ENCODE peak calls at places on chromosomes 3 and 15, in five cellular contexts. B is frontal cortex, H is NCI-H82, M is progenitor cell of endocrine pancreas, T is GM12864. L is an unnamed sample.

GRCh38 chr15:66240240-66240842 is 13.2 kb downstream of the MEGF11 start:
- DNase-seq in B (no peak), H (no peak), M (no peak), T (no peak), L (no peak)

GRCh38 chr3:40951636-40952035 is 247.7 kb upstream of the CTNNB1 start:
- DNase-seq in B (no peak), H (no peak), M (no peak), T (no peak), L (no peak)

GRCh38 chr3:45010718-45011355 is 15.3 kb upstream of the CLEC3B start:
- DNase-seq in B (no peak), H (no peak), M (no peak), T (no peak), L (no peak)

GRCh38 chr3:182451871-182452270 is 341.4 kb upstream of the ATP11B start:
- DNase-seq in B (no peak), H (peak; percentile 72), M (no peak), T (no peak), L (no peak)

GRCh38 chr15:59380902-59381610 is 8.4 kb upstream of the MYO1E start:
- DNase-seq in B (no peak), H (no peak), M (no peak), T (no peak), L (no peak)

GRCh38 chr3:174158674-174159073 is 700.5 kb upstream of the NAALADL2 start:
- DNase-seq in B (no peak), H (peak; percentile 25), M (no peak), T (no peak), L (no peak)

GRCh38 chr3:38985981-38986380 is 65.8 kb downstream of the SCN11A start:
- DNase-seq in B (no peak), H (no peak), M (no peak), T (no peak), L (no peak)

GRCh38 chr3:155411500-155412223 is 118.2 kb upstream of the STRIT1 start:
- DNase-seq in B (no peak), H (peak; percentile 24), M (no peak), T (no peak), L (no peak)

GRCh38 chr3:183285318-183285717 is 32.3 kb downstream of the B3GNT5 start:
- DNase-seq in B (no peak), H (no peak), M (no peak), T (no peak), L (no peak)

GRCh38 chr15:81859737-81860516 is 185.9 kb downstream of the MEX3B start:
- DNase-seq in B (no peak), H (no peak), M (no peak), T (no peak), L (no peak)

GRCh38 chr3:148880681-148881080 is 15.6 kb downstream of the CPA3 start:
- DNase-seq in B (no peak), H (peak; percentile 56), M (no peak), T (peak; percentile 5), L (peak; percentile 9)

GRCh38 chr3:171165499-171165921 is 139.0 kb upstream of the SLC2A2 start:
- DNase-seq in B (no peak), H (no peak), M (no peak), T (peak; percentile 52), L (no peak)

GRCh38 chr3:35919160-35919559 is 279.8 kb downstream of the ARPP21 start:
- DNase-seq in B (no peak), H (no peak), M (no peak), T (no peak), L (no peak)

GRCh38 chr15:82530606-82531379 is 9.5 kb downstream of the RPS17 start:
- DNase-seq in B (peak; percentile 60), H (no peak), M (peak; percentile 60), T (no peak), L (peak; percentile 89)

GRCh38 chr15:71940004-71940588 is 129.7 kb downstream of the NR2E3 start:
- DNase-seq in B (no peak), H (no peak), M (no peak), T (no peak), L (no peak)

GRCh38 chr3:31116651-31117050 is 222.2 kb upstream of the GADL1 start:
- DNase-seq in B (no peak), H (no peak), M (no peak), T (no peak), L (no peak)

GRCh38 chr3:141328286-141329166 is 39.8 kb upstream of the ZBTB38 start:
- DNase-seq in B (no peak), H (no peak), M (no peak), T (no peak), L (no peak)

GRCh38 chr3:144053121-144053520 is 81.5 kb downstream of the DIPK2A start:
- DNase-seq in B (no peak), H (no peak), M (no peak), T (no peak), L (no peak)

GRCh38 chr3:78003090-78003489 is 963.2 kb downstream of the ROBO2 start:
- DNase-seq in B (no peak), H (peak; percentile 84), M (no peak), T (no peak), L (peak; percentile 67)

GRCh38 chr15:31332681-31333071 is 6.0 kb downstream of the KLF13 start:
- DNase-seq in B (no peak), H (no peak), M (no peak), T (no peak), L (no peak)

GRCh38 chr3:127407026-127407939 is 119.4 kb upstream of the PRR20G start:
- DNase-seq in B (no peak), H (no peak), M (no peak), T (no peak), L (no peak)

GRCh38 chr15:70597056-70597603 is 166.2 kb downstream of the UACA start:
- DNase-seq in B (no peak), H (no peak), M (no peak), T (no peak), L (no peak)

GRCh38 chr3:77051927-77052542 is 12.1 kb downstream of the ROBO2 start:
- DNase-seq in B (no peak), H (peak; percentile 67), M (no peak), T (no peak), L (no peak)

GRCh38 chr15:31484369-31484951 is 157.8 kb downstream of the KLF13 start:
- DNase-seq in B (no peak), H (no peak), M (no peak), T (no peak), L (no peak)

GRCh38 chr3:119304201-119304713 is 10.1 kb downstream of the ARHGAP31 start:
- DNase-seq in B (no peak), H (no peak), M (no peak), T (no peak), L (no peak)

GRCh38 chr15:77640615-77641014 is 7.9 kb upstream of the LINGO1 start:
- DNase-seq in B (no peak), H (no peak), M (no peak), T (no peak), L (no peak)

GRCh38 chr3:99962703-99963102 is 145.0 kb downstream of the CMSS1 start:
- DNase-seq in B (no peak), H (no peak), M (no peak), T (no peak), L (no peak)

GRCh38 chr3:86869536-86869935 is 121.4 kb downstream of the VGLL3 start:
- DNase-seq in B (no peak), H (no peak), M (no peak), T (no peak), L (no peak)

GRCh38 chr3:158739078-158739477 is 6.8 kb upstream of the RARRES1 start:
- DNase-seq in B (no peak), H (no peak), M (no peak), T (no peak), L (no peak)

GRCh38 chr3:196740476-196741400 is 1.1 kb downstream of the PAK2 start:
- DNase-seq in B (no peak), H (peak; percentile 76), M (no peak), T (no peak), L (peak; percentile 6)

GRCh38 chr3:123605789-123606234 is 21.0 kb upstream of the HACD2 start:
- DNase-seq in B (no peak), H (no peak), M (no peak), T (peak; percentile 49), L (no peak)

L was measured in WERI-Rb-1.